ENCODE peak calls at places on chromosomes 5 and 9, in six cellular contexts. B is fibroblast of lung; T is HFF-Myc; Q is fibroblast of the aortic adventitia; M is stimulated activated CD4-positive, alpha-beta T cell treated with anti-CD3 and anti-CD28 coated beads, Interleukin-1b, Interleukin-23, amount 100 ng/mL, for 4 hours; C is nephron progenitor cell. A is an unnamed sample.

GRCh38 chr5:108642170-108642906 is 105.4 kb upstream of the FER start:
- DNase-seq in B (peak), T (peak), Q (peak), M (peak), C (peak), A (peak)

GRCh38 chr9:132846109-132846917 is 31.8 kb downstream of the AK8 start:
- DNase-seq in B (no peak), T (no peak), Q (no peak), M (no peak), C (no peak), A (no peak)

GRCh38 chr5:95620870-95621838 is 1.3 kb downstream of the GPR150 start:
- DNase-seq in B (no peak), T (no peak), Q (no peak), M (peak), C (peak), A (peak)

GRCh38 chr5:17037751-17038150 is 101.7 kb upstream of the MYO10 start:
- DNase-seq in B (no peak), T (no peak), Q (peak), M (no peak), C (no peak), A (no peak)

GRCh38 chr9:129052592-129052991 is 16.2 kb downstream of the MIGA2 start:
- DNase-seq in B (no peak), T (no peak), Q (no peak), M (no peak), C (no peak), A (peak)

GRCh38 chr9:71663216-71663615 is 105.1 kb downstream of the CEMIP2 start:
- DNase-seq in B (no peak), T (no peak), Q (peak), M (no peak), C (no peak), A (peak)

GRCh38 chr5:40879163-40879942 is 29.9 kb upstream of the C7 start:
- DNase-seq in B (peak), T (no peak), Q (peak), M (no peak), C (no peak), A (peak)

GRCh38 chr5:154191467-154192261 is 1.1 kb downstream of the GALNT10 start:
- DNase-seq in B (peak), T (no peak), Q (peak), M (no peak), C (no peak), A (no peak)

GRCh38 chr5:124661317-124662141 is 84.9 kb downstream of the ZNF608 start:
- DNase-seq in B (peak), T (no peak), Q (peak), M (no peak), C (peak), A (no peak)